ENCODE peak calls at places on chromosomes 6 and 20, in six cellular contexts. Z, A, G, R, S and Q are unnamed samples. For H3K4me1, the result is how much of the 10 kb centered on the place peaks cover.

GRCh38 chr6:12348530-12349511 is 58.7 kb downstream of the EDN1 start:
- DNase-seq in A (no peak), G (peak), R (no peak), S (no peak), Z (no peak), Q (peak)

GRCh38 chr6:113011803-113012202 is 664.7 kb downstream of the RFPL4B start:
- DNase-seq in Z (no peak), A (no peak), G (peak), R (no peak), S (no peak), Q (no peak)

GRCh38 chr6:116286773-116287358 is 7.1 kb upstream of the TSPYL1 start:
- DNase-seq in R (no peak), G (no peak), S (no peak), A (no peak), Z (no peak), Q (no peak)

GRCh38 chr20:32031007-32031958 is 20.8 kb upstream of the HCK start:
- DNase-seq in R (peak), G (peak), Z (peak), A (peak), S (peak), Q (peak)

GRCh38 chr6:47414517-47415167 is 62.9 kb upstream of the CD2AP start:
- DNase-seq in Z (no peak), S (no peak), A (no peak), G (peak), R (no peak), Q (peak)

GRCh38 chr20:8021541-8022269 is 2.1 kb upstream of the TMX4 start:
- DNase-seq in R (no peak), G (no peak), Z (no peak), A (no peak), S (no peak), Q (no peak)

GRCh38 chr20:59559024-59559817 is 45.1 kb upstream of the PHACTR3 start:
- DNase-seq in S (no peak), Z (no peak), G (no peak), A (no peak), R (no peak), Q (no peak)

GRCh38 chr6:154460306-154461071 is 50.0 kb downstream of the CNKSR3 start:
- DNase-seq in S (no peak), A (no peak), Z (no peak), R (no peak), G (peak), Q (peak)

GRCh38 chr6:89381031-89381430 is 28.5 kb upstream of the UBE2J1 start:
- DNase-seq in A (no peak), G (no peak), Z (no peak), R (no peak), S (no peak), Q (no peak)

GRCh38 chr6:24743944-24744335 is 25.0 kb upstream of the C6orf62 start:
- DNase-seq in G (no peak), Z (no peak), R (no peak), A (no peak), S (no peak), Q (no peak)

GRCh38 chr6:137389150-137389664 is 105.0 kb downstream of the OLIG3 start:
- DNase-seq in R (no peak), S (no peak), A (no peak), G (no peak), Z (no peak), Q (peak)

GRCh38 chr6:53479871-53480270 is 65.0 kb downstream of the GCLC start:
- DNase-seq in Z (no peak), A (no peak), S (no peak), R (no peak), G (no peak), Q (no peak)

GRCh38 chr6:34610819-34611477 is 54.8 kb upstream of the SPDEF start:
- DNase-seq in G (peak), R (peak), S (no peak), A (no peak), Z (no peak), Q (peak)

GRCh38 chr20:24164360-24164759 is 175.8 kb upstream of the GGTLC1 start:
- DNase-seq in R (peak), A (no peak), Z (no peak), G (peak), S (peak), Q (peak)

GRCh38 chr6:2695464-2696095 is 55.1 kb downstream of the MYLK4 start:
- DNase-seq in A (no peak), G (peak), Z (no peak), S (no peak), R (no peak), Q (peak)

GRCh38 chr6:74598473-74599393 is 607.1 kb downstream of the COL12A1 start:
- DNase-seq in S (no peak), G (peak), A (no peak), R (no peak), Z (no peak), Q (peak)

GRCh38 chr6:9606435-9607134 is 808.3 kb downstream of the TFAP2A start:
- DNase-seq in R (peak), S (peak), G (no peak), A (peak), Z (no peak), Q (no peak)

GRCh38 chr6:100176321-100176950 is 182.4 kb upstream of the MCHR2 start:
- DNase-seq in G (peak), R (peak), A (no peak), Z (peak), S (no peak), Q (peak)

GRCh38 chr6:122833229-122833556 is 44.1 kb downstream of the SMPDL3A start:
- DNase-seq in G (no peak), R (peak), A (peak), S (peak), Z (no peak), Q (no peak)

GRCh38 chr6:14743465-14744211 is 502.2 kb upstream of the JARID2 start:
- DNase-seq in S (no peak), A (no peak), R (peak), Z (peak), G (peak), Q (peak)

GRCh38 chr20:63071541-63072181 is 64.9 kb upstream of the BHLHE23 start:
- DNase-seq in Z (peak), S (peak), G (peak), R (peak), A (no peak), Q (peak)

GRCh38 chr6:98384766-98385165 is 449.6 kb upstream of the POU3F2 start:
- DNase-seq in A (no peak), Z (no peak), R (no peak), G (no peak), S (no peak), Q (no peak)

GRCh38 chr20:50251383-50251748 is 60.7 kb downstream of the CEBPB start:
- DNase-seq in A (no peak), S (no peak), Z (no peak), R (no peak), G (no peak), Q (no peak)

GRCh38 chr6:99605074-99605726 is 1.4 kb upstream of the PRDM13 start:
- DNase-seq in G (no peak), A (no peak), Z (no peak), S (peak), R (peak), Q (no peak)

GRCh38 chr6:2351807-2352431 is 106.5 kb upstream of the GMDS start:
- DNase-seq in S (no peak), A (no peak), G (peak), Z (no peak), R (no peak), Q (no peak)

GRCh38 chr20:62523473-62524203 is 47.8 kb upstream of the GATA5 start:
- DNase-seq in A (no peak), R (peak), Z (no peak), G (peak), S (peak), Q (no peak)

GRCh38 chr6:3422457-3422816 is 34.4 kb downstream of the SLC22A23 start:
- DNase-seq in S (no peak), A (no peak), G (no peak), R (no peak), Z (no peak), Q (no peak)

GRCh38 chr6:42845327-42845694 is 34.1 kb upstream of the RPL7L1 start:
- DNase-seq in R (no peak), G (no peak), A (no peak), Z (no peak), S (no peak), Q (no peak)

GRCh38 chr20:32823737-32824588 is 4.2 kb downstream of the MAPRE1 start:
- DNase-seq in A (no peak), S (no peak), R (no peak), Z (no peak), G (peak), Q (no peak)

GRCh38 chr6:137341721-137342195 is 122.6 kb upstream of the IFNGR1 start:
- DNase-seq in A (no peak), R (peak), S (peak), Z (peak), G (peak), Q (no peak)

GRCh38 chr20:63686492-63687321 is 9.7 kb upstream of the TNFRSF6B start:
- DNase-seq in S (no peak), G (peak), A (no peak), Z (peak), R (no peak), Q (no peak)

GRCh38 chr6:133951881-133952814 is 876 bp upstream of the TBPL1 start:
- DNase-seq in Z (peak), A (peak), R (peak), G (peak), S (peak), Q (peak)

GRCh38 chr6:133952815-133953633 is at the start of gene TBPL1:
- DNase-seq in A (peak), Z (peak), S (peak), R (peak), G (peak), Q (peak)

GRCh38 chr6:133953634-133954415 is 801 bp downstream of the TBPL1 start:
- DNase-seq in A (no peak), G (peak), R (no peak), Z (no peak), S (no peak), Q (no peak)

GRCh38 chr6:133948472-133948871 is 4.6 kb upstream of the TBPL1 start:
- DNase-seq in Z (no peak), S (no peak), A (no peak), G (no peak), R (no peak), Q (no peak)

GRCh38 chr6:133951227-133951626 is 1.8 kb upstream of the TBPL1 start:
- DNase-seq in R (no peak), G (peak), S (no peak), A (no peak), Z (no peak), Q (no peak)
- H3K9ac ChIP-seq in R (no peak), G (peak), S (no peak), A (no peak), Z (peak), Q (peak)

DNA sequence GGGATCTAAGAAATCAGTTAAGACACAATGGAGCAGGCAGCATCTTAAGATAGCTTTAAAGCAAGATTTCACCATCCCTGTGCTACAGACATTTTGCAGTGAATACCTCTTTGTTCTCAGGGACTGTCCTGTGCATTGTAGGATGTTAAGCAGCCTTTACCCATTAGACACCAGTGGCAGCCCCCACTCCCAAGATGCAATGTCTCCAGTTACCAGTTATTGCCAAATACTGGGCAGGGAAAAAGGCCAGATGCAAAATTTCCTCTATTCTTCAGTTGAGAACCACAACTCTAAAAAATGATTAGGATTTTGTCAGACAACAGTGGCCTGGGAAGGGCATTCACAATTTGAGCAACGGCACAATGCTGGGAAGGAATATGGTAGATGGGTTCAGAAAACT is 6.1 kb downstream of the FBXO5 start:
- DNase-seq in G (no peak), A (no peak), R (no peak), S (no peak), Z (no peak), Q (no peak)
- H3K4me1 ChIP-seq in G (under half), A (under half), R (under half), S (under half), Z (under half), Q (under half)

DNA sequence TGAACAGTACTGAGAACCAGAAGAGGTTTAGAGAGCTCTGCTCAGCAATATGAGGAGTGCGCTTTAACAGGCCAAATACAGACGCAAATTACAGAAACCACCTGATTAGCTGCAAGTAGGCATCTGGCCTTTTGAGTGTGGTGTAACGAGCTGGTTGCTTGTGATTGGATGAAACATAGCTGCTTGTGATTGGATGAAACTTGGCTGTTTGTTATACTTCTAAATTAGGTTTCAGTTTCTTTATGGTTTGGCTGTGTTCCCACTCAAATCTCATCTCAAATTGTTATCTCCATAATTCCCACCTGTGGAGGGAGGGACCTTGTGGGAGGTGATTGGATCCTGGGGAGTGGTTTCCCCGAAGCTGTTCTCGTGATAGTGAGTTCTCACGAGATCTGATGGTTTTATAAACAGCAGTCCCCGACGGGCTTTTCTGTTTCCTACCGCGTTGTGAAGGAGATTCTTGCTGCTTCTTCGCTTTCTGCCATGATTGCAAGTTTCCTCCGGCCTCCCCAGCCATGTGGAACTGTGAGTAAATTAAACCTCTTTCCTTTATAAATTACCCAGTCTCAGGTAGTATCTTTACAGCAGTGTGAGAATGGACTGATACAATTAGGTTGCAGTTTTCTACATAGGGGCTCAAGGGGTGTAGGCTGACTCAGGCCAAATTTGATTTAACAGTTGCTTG is 655.9 kb upstream of the MAN1A1 start:
- DNase-seq in A (no peak), S (no peak), Z (no peak), R (no peak), G (peak), Q (no peak)
- H3K9ac ChIP-seq in A (no peak), S (no peak), Z (no peak), R (no peak), G (no peak), Q (no peak)

DNA sequence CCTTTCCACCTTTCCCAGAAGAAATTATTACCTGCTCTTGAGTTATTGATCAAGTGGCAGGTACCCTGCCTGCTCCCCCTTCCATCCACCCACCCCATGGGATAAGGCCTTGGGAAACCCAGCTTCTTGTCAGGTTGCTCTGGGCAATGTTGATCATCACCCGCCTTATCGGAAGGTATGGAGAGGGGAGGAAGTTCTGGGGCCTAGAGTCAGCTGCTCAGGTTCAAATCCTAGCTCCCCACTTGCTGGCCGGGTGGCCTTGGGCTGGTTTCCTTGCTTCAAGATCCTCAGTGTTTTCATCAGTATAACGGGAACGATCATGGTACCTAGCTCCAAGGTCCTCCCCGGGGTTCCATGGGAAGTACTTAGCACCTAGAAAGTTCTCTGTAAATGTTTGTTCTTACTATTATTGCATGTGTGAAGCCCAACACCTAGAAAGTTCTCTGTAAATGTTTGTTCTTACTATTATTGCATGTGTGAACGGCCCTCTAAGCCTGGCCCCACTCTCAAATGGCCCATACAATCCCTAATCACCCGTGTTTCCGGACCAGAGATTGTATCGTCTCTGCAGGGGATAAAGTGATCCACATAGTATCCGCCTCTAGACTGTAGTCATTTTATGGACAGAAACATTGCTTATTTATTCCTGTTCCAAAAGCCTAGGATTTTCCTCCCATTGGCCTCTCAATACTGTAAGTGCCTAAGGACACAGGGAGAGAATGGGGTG is 1.1 kb upstream of the PREX1 start:
- DNase-seq in A (no peak), S (no peak), G (no peak), Z (no peak), R (peak), Q (no peak)
- H3K4me1 ChIP-seq in A (under half), S (under half), G (under half), Z (under half), R (under half), Q (under half)

GRCh38 chr6:87724994-87725811 is 23.2 kb upstream of the AKIRIN2 start:
- DNase-seq in R (no peak), S (no peak), Z (no peak), G (no peak), A (no peak), Q (no peak)

GRCh38 chr6:87731080-87731479 is 29.0 kb upstream of the AKIRIN2 start:
- DNase-seq in R (no peak), Z (no peak), S (no peak), G (no peak), A (no peak), Q (no peak)

GRCh38 chr6:87728706-87729105 is 26.7 kb upstream of the AKIRIN2 start:
- DNase-seq in S (no peak), A (no peak), Z (no peak), G (no peak), R (no peak), Q (no peak)

GRCh38 chr6:87731818-87732661 is 30.0 kb upstream of the AKIRIN2 start:
- DNase-seq in Z (peak), A (no peak), S (no peak), R (no peak), G (peak), Q (peak)

DNA sequence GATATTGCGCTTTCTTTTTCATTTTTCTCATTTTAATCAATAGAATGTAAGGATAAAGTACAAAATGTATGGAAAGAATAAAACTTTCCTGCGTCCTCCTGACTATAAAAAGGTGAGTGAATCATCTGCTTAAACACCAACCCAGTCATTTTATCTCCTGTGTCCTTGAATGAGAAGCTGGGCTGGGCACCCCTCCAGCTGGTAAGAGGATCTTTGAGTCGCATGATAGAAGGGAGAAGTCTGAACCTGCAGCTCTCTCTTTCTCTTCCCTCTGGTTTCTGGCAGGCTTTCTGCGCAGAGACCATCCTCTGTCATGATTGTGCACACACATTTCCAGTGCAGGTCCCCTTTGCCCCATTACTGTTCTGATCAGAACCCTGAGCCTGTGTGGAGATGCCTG is 28.3 kb upstream of the AKIRIN2 start:
- DNase-seq in G (peak), A (no peak), R (no peak), S (no peak), Z (no peak), Q (peak)
- H3K9ac ChIP-seq in G (no peak), A (no peak), R (no peak), S (no peak), Z (no peak), Q (peak)